ENCODE peak calls at places on chromosomes 4 and X, in eight cellular contexts. One of them, this sample, is unnamed.

GRCh38 chrX:149877636-149878035 is 3.3 kb upstream of the MAGEA8 start:
- DNase-seq in A673: peak
- DNase-seq in AG04450: no peak
- DNase-seq in transverse colon: no peak
- DNase-seq in psoas muscle: no peak
- DNase-seq in sigmoid colon: no peak
- DNase-seq in SK-N-MC: no peak
- DNase-seq in left lung: no peak
- DNase-seq in this sample: no peak

GRCh38 chrX:29478336-29479069 is 736.9 kb upstream of the MAGEB2 start:
- DNase-seq in A673: peak
- DNase-seq in AG04450: no peak
- DNase-seq in transverse colon: peak
- DNase-seq in psoas muscle: no peak
- DNase-seq in sigmoid colon: no peak
- DNase-seq in SK-N-MC: no peak
- DNase-seq in left lung: no peak
- DNase-seq in this sample: no peak

GRCh38 chr4:53150631-53151488 is 215.0 kb downstream of the SCFD2 start:
- DNase-seq in A673: no peak
- DNase-seq in AG04450: no peak
- DNase-seq in transverse colon: no peak
- DNase-seq in psoas muscle: no peak
- DNase-seq in sigmoid colon: no peak
- DNase-seq in SK-N-MC: no peak
- DNase-seq in left lung: no peak
- DNase-seq in this sample: no peak

GRCh38 chrX:67780694-67781109 is 236.9 kb downstream of the AR start:
- DNase-seq in A673: peak
- DNase-seq in AG04450: peak
- DNase-seq in transverse colon: peak
- DNase-seq in psoas muscle: peak
- DNase-seq in sigmoid colon: peak
- DNase-seq in SK-N-MC: peak
- DNase-seq in left lung: peak
- DNase-seq in this sample: no peak

GRCh38 chrX:155071694-155072215 is 447 bp downstream of the BRCC3 start:
- DNase-seq in A673: peak
- DNase-seq in AG04450: no peak
- DNase-seq in transverse colon: no peak
- DNase-seq in psoas muscle: peak
- DNase-seq in sigmoid colon: peak
- DNase-seq in SK-N-MC: no peak
- DNase-seq in left lung: no peak
- DNase-seq in this sample: no peak

GRCh38 chr4:69098470-69098869 is 2.2 kb downstream of the UGT2B7 start:
- DNase-seq in A673: no peak
- DNase-seq in AG04450: no peak
- DNase-seq in transverse colon: no peak
- DNase-seq in psoas muscle: no peak
- DNase-seq in sigmoid colon: no peak
- DNase-seq in SK-N-MC: no peak
- DNase-seq in left lung: no peak
- DNase-seq in this sample: no peak

GRCh38 chrX:48540015-48540350 is 469 bp downstream of the TBC1D25 start:
- DNase-seq in A673: peak
- DNase-seq in AG04450: no peak
- DNase-seq in transverse colon: peak
- DNase-seq in psoas muscle: no peak
- DNase-seq in sigmoid colon: no peak
- DNase-seq in SK-N-MC: no peak
- DNase-seq in left lung: peak
- DNase-seq in this sample: no peak

GRCh38 chrX:106415276-106415895 is 196.4 kb upstream of the RADX start:
- DNase-seq in A673: peak
- DNase-seq in AG04450: no peak
- DNase-seq in transverse colon: no peak
- DNase-seq in psoas muscle: no peak
- DNase-seq in sigmoid colon: no peak
- DNase-seq in SK-N-MC: no peak
- DNase-seq in left lung: no peak
- DNase-seq in this sample: no peak

GRCh38 chrX:93868289-93868985 is 194.4 kb downstream of the FAM133A start:
- DNase-seq in A673: no peak
- DNase-seq in AG04450: no peak
- DNase-seq in transverse colon: no peak
- DNase-seq in psoas muscle: no peak
- DNase-seq in sigmoid colon: no peak
- DNase-seq in SK-N-MC: no peak
- DNase-seq in left lung: no peak
- DNase-seq in this sample: no peak

GRCh38 chr4:113979157-113979972 is at the start of gene ARSJ:
- DNase-seq in A673: peak
- DNase-seq in AG04450: peak
- DNase-seq in transverse colon: peak
- DNase-seq in psoas muscle: peak
- DNase-seq in sigmoid colon: peak
- DNase-seq in SK-N-MC: no peak
- DNase-seq in left lung: peak
- DNase-seq in this sample: no peak

GRCh38 chrX:20414781-20415445 is 148.2 kb upstream of the RPS6KA3 start:
- DNase-seq in A673: no peak
- DNase-seq in AG04450: no peak
- DNase-seq in transverse colon: no peak
- DNase-seq in psoas muscle: no peak
- DNase-seq in sigmoid colon: no peak
- DNase-seq in SK-N-MC: no peak
- DNase-seq in left lung: no peak
- DNase-seq in this sample: no peak

GRCh38 chr4:146333187-146333894 is 119.0 kb downstream of the REELD1 start:
- DNase-seq in A673: peak
- DNase-seq in AG04450: peak
- DNase-seq in transverse colon: peak
- DNase-seq in psoas muscle: no peak
- DNase-seq in sigmoid colon: no peak
- DNase-seq in SK-N-MC: no peak
- DNase-seq in left lung: no peak
- DNase-seq in this sample: no peak

GRCh38 chr4:6492861-6493667 is 20.6 kb upstream of the PPP2R2C start:
- DNase-seq in A673: no peak
- DNase-seq in AG04450: no peak
- DNase-seq in transverse colon: no peak
- DNase-seq in psoas muscle: no peak
- DNase-seq in sigmoid colon: no peak
- DNase-seq in SK-N-MC: no peak
- DNase-seq in left lung: no peak
- DNase-seq in this sample: no peak

GRCh38 chr4:6494431-6495295 is 22.2 kb upstream of the PPP2R2C start:
- DNase-seq in A673: no peak
- DNase-seq in AG04450: no peak
- DNase-seq in transverse colon: no peak
- DNase-seq in psoas muscle: no peak
- DNase-seq in sigmoid colon: no peak
- DNase-seq in SK-N-MC: no peak
- DNase-seq in left lung: no peak
- DNase-seq in this sample: no peak

GRCh38 chr4:6495296-6495590 is 22.8 kb upstream of the PPP2R2C start:
- DNase-seq in A673: no peak
- DNase-seq in AG04450: no peak
- DNase-seq in transverse colon: no peak
- DNase-seq in psoas muscle: no peak
- DNase-seq in sigmoid colon: no peak
- DNase-seq in SK-N-MC: no peak
- DNase-seq in left lung: no peak
- DNase-seq in this sample: no peak

GRCh38 chr4:6492027-6492590 is 19.7 kb upstream of the PPP2R2C start:
- DNase-seq in A673: no peak
- DNase-seq in AG04450: no peak
- DNase-seq in transverse colon: no peak
- DNase-seq in psoas muscle: no peak
- DNase-seq in sigmoid colon: no peak
- DNase-seq in SK-N-MC: no peak
- DNase-seq in left lung: no peak
- DNase-seq in this sample: no peak

GRCh38 chr4:6493668-6494304 is 21.4 kb upstream of the PPP2R2C start:
- DNase-seq in A673: no peak
- DNase-seq in AG04450: no peak
- DNase-seq in transverse colon: no peak
- DNase-seq in psoas muscle: no peak
- DNase-seq in sigmoid colon: no peak
- DNase-seq in SK-N-MC: no peak
- DNase-seq in left lung: no peak
- DNase-seq in this sample: no peak
- H3K4me3 ChIP-seq in A673: no peak
- H3K4me3 ChIP-seq in AG04450: no peak
- H3K4me3 ChIP-seq in transverse colon: no peak
- H3K4me3 ChIP-seq in psoas muscle: no peak
- H3K4me3 ChIP-seq in sigmoid colon: no peak
- H3K4me3 ChIP-seq in SK-N-MC: no peak
- H3K4me3 ChIP-seq in left lung: no peak
- H3K4me3 ChIP-seq in this sample: peak

GRCh38 chr4:164381859-164382258 is 372.1 kb upstream of the SMIM31 start:
- DNase-seq in A673: peak
- DNase-seq in AG04450: no peak
- DNase-seq in transverse colon: no peak
- DNase-seq in psoas muscle: no peak
- DNase-seq in sigmoid colon: no peak
- DNase-seq in SK-N-MC: no peak
- DNase-seq in left lung: no peak
- DNase-seq in this sample: no peak

GRCh38 chr4:164379694-164380093 is 374.2 kb upstream of the SMIM31 start:
- DNase-seq in A673: no peak
- DNase-seq in AG04450: no peak
- DNase-seq in transverse colon: no peak
- DNase-seq in psoas muscle: no peak
- DNase-seq in sigmoid colon: no peak
- DNase-seq in SK-N-MC: no peak
- DNase-seq in left lung: no peak
- DNase-seq in this sample: no peak

GRCh38 chr4:164383187-164384181 is 370.4 kb upstream of the SMIM31 start:
- DNase-seq in A673: peak
- DNase-seq in AG04450: no peak
- DNase-seq in transverse colon: no peak
- DNase-seq in psoas muscle: no peak
- DNase-seq in sigmoid colon: peak
- DNase-seq in SK-N-MC: no peak
- DNase-seq in left lung: no peak
- DNase-seq in this sample: no peak

GRCh38 chr4:164384416-164384815 is 369.5 kb upstream of the SMIM31 start:
- DNase-seq in A673: no peak
- DNase-seq in AG04450: no peak
- DNase-seq in transverse colon: no peak
- DNase-seq in psoas muscle: no peak
- DNase-seq in sigmoid colon: no peak
- DNase-seq in SK-N-MC: no peak
- DNase-seq in left lung: no peak
- DNase-seq in this sample: no peak
- H3K4me3 ChIP-seq in A673: peak
- H3K4me3 ChIP-seq in AG04450: no peak
- H3K4me3 ChIP-seq in transverse colon: no peak
- H3K4me3 ChIP-seq in psoas muscle: no peak
- H3K4me3 ChIP-seq in sigmoid colon: no peak
- H3K4me3 ChIP-seq in SK-N-MC: no peak
- H3K4me3 ChIP-seq in left lung: no peak
- H3K4me3 ChIP-seq in this sample: no peak

DNA sequence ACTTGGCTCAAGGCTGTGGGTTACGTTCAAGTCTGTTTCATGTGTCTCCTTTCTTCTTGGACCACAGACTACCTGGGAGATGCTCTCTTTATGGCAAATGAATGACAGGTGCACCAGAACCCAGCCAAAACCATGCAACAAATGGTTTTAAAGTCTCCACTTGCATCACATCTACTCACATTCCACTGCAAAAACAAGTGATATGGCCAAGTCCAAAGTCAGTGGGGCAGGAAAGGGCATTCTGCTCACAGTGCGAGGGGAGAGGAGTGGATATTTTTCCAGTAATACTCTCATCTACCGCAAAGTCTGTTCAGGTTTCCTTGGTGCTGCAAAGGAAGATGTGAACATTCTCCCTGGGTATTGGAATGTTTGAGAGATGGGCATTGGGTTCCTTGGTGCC is 120.5 kb downstream of the UCHL1 start:
- DNase-seq in A673: no peak
- DNase-seq in AG04450: no peak
- DNase-seq in transverse colon: no peak
- DNase-seq in psoas muscle: no peak
- DNase-seq in sigmoid colon: no peak
- DNase-seq in SK-N-MC: no peak
- DNase-seq in left lung: no peak
- DNase-seq in this sample: no peak
- H3K4me3 ChIP-seq in A673: no peak
- H3K4me3 ChIP-seq in AG04450: no peak
- H3K4me3 ChIP-seq in transverse colon: no peak
- H3K4me3 ChIP-seq in psoas muscle: no peak
- H3K4me3 ChIP-seq in sigmoid colon: no peak
- H3K4me3 ChIP-seq in SK-N-MC: no peak
- H3K4me3 ChIP-seq in left lung: no peak
- H3K4me3 ChIP-seq in this sample: no peak

GRCh38 chrX:69073721-69074120 is 91.5 kb downstream of the PJA1 start:
- DNase-seq in A673: no peak
- DNase-seq in AG04450: no peak
- DNase-seq in transverse colon: no peak
- DNase-seq in psoas muscle: no peak
- DNase-seq in sigmoid colon: peak
- DNase-seq in SK-N-MC: no peak
- DNase-seq in left lung: no peak
- DNase-seq in this sample: no peak

GRCh38 chrX:69072486-69073006 is 92.7 kb downstream of the PJA1 start:
- DNase-seq in A673: no peak
- DNase-seq in AG04450: no peak
- DNase-seq in transverse colon: no peak
- DNase-seq in psoas muscle: no peak
- DNase-seq in sigmoid colon: no peak
- DNase-seq in SK-N-MC: no peak
- DNase-seq in left lung: no peak
- DNase-seq in this sample: no peak

GRCh38 chrX:69070949-69071650 is 94.2 kb downstream of the PJA1 start:
- DNase-seq in A673: no peak
- DNase-seq in AG04450: no peak
- DNase-seq in transverse colon: peak
- DNase-seq in psoas muscle: peak
- DNase-seq in sigmoid colon: peak
- DNase-seq in SK-N-MC: no peak
- DNase-seq in left lung: no peak
- DNase-seq in this sample: no peak

GRCh38 chrX:69074726-69075125 is 90.5 kb downstream of the PJA1 start:
- DNase-seq in A673: no peak
- DNase-seq in AG04450: no peak
- DNase-seq in transverse colon: no peak
- DNase-seq in psoas muscle: peak
- DNase-seq in sigmoid colon: no peak
- DNase-seq in SK-N-MC: no peak
- DNase-seq in left lung: no peak
- DNase-seq in this sample: no peak

DNA sequence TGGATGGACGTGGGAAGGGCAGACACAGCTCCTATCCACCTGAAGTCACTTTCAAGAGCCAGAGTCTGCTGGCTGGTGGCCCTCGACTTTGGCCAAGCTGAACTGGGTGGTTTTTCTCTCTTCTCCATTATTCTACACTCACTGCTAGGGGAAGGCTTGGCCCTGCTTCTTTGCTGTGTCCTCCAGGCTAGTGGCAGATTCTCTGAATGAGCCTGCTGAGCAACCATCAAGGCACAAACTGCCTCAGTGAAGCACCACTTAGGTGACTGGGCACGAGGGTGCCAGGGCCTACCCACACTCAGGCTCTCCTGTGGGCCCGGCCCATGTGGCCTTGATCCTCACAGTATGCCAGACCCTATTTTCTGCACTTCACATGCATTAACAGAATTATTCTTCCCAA is 92.0 kb downstream of the PJA1 start:
- DNase-seq in A673: no peak
- DNase-seq in AG04450: no peak
- DNase-seq in transverse colon: no peak
- DNase-seq in psoas muscle: no peak
- DNase-seq in sigmoid colon: no peak
- DNase-seq in SK-N-MC: no peak
- DNase-seq in left lung: no peak
- DNase-seq in this sample: no peak
- H3K4me3 ChIP-seq in A673: no peak
- H3K4me3 ChIP-seq in AG04450: no peak
- H3K4me3 ChIP-seq in transverse colon: no peak
- H3K4me3 ChIP-seq in psoas muscle: no peak
- H3K4me3 ChIP-seq in sigmoid colon: no peak
- H3K4me3 ChIP-seq in SK-N-MC: no peak
- H3K4me3 ChIP-seq in left lung: no peak
- H3K4me3 ChIP-seq in this sample: no peak

This sample was measured in esophagus squamous epithelium.